ENCODE peak calls at places on chromosomes 6 and 20, in nine cellular contexts. J is Peyer's patch, N is IMR-90, Z is GM12865, I is neuronal stem cell, Y is breast epithelium, O is AG09309, G is astrocyte of the cerebellum, A is astrocyte of the spinal cord. X is an unnamed sample.

GRCh38 chr20:5544702-5545101 is 205.5 kb upstream of the SHLD1 start:
- DNase-seq in J (no peak), N (no peak), Z (no peak), I (no peak), Y (no peak), O (no peak), G (no peak), A (no peak), X (no peak)

GRCh38 chr6:38612386-38612965 is 27.3 kb downstream of the BTBD9 start:
- DNase-seq in J (no peak), N (peak; percentile 82), Z (no peak), I (no peak), Y (no peak), O (peak; percentile 71), G (no peak), A (peak; percentile 33), X (no peak)

GRCh38 chr6:110760589-110760988 is 54.7 kb downstream of the CDK19 start:
- DNase-seq in J (no peak), N (no peak), Z (no peak), I (no peak), Y (no peak), O (no peak), G (no peak), A (no peak), X (no peak)

GRCh38 chr6:46605091-46605797 is 47.4 kb downstream of the CYP39A1 start:
- DNase-seq in J (no peak), N (no peak), Z (peak; percentile 41), I (no peak), Y (no peak), O (no peak), G (no peak), A (no peak), X (no peak)

GRCh38 chr6:137001287-137001976 is 43.3 kb downstream of the IL20RA start:
- DNase-seq in J (no peak), N (no peak), Z (no peak), I (no peak), Y (no peak), O (no peak), G (no peak), A (peak; percentile 16), X (no peak)

GRCh38 chr6:127859956-127860355 is 40.9 kb downstream of the THEMIS start:
- DNase-seq in J (no peak), N (no peak), Z (no peak), I (no peak), Y (no peak), O (no peak), G (no peak), A (no peak), X (no peak)

GRCh38 chr6:56953597-56954388 is 1.1 kb upstream of the BEND6 start:
- DNase-seq in J (no peak), N (no peak), Z (peak; percentile 75), I (peak; percentile 27), Y (no peak), O (no peak), G (no peak), A (no peak), X (no peak)

GRCh38 chr6:95094751-95095150 is 482.6 kb upstream of the MANEA start:
- DNase-seq in J (no peak), N (peak; percentile 71), Z (no peak), I (no peak), Y (no peak), O (no peak), G (peak; percentile 4), A (peak; percentile 71), X (no peak)

GRCh38 chr6:90458353-90459224 is 128.3 kb downstream of the MAP3K7 start:
- DNase-seq in J (peak; percentile 56), N (no peak), Z (peak; percentile 46), I (no peak), Y (no peak), O (no peak), G (no peak), A (no peak), X (no peak)

GRCh38 chr20:14609328-14610221 is 272.2 kb upstream of the FLRT3 start:
- DNase-seq in J (no peak), N (no peak), Z (no peak), I (no peak), Y (no peak), O (no peak), G (no peak), A (no peak), X (no peak)

GRCh38 chr6:41594326-41594725 is 43.9 kb upstream of the MDFI start:
- DNase-seq in J (no peak), N (no peak), Z (no peak), I (no peak), Y (no peak), O (peak; percentile 84), G (no peak), A (no peak), X (no peak)

GRCh38 chr6:67966830-67967229 is 668.3 kb upstream of the ADGRB3 start:
- DNase-seq in J (no peak), N (no peak), Z (no peak), I (no peak), Y (no peak), O (no peak), G (no peak), A (no peak), X (no peak)

GRCh38 chr6:134588267-134588666 is 270.4 kb upstream of the SGK1 start:
- DNase-seq in J (no peak), N (no peak), Z (no peak), I (no peak), Y (no peak), O (no peak), G (no peak), A (no peak), X (no peak)

GRCh38 chr6:129598244-129599187 is 111.5 kb downstream of the ARHGAP18 start:
- DNase-seq in J (no peak), N (peak; percentile 84), Z (peak; percentile 84), I (peak; percentile 65), Y (no peak), O (peak; percentile 55), G (peak; percentile 76), A (peak; percentile 86), X (no peak)

GRCh38 chr6:17881085-17881883 is 106.2 kb downstream of the KIF13A start:
- DNase-seq in J (no peak), N (no peak), Z (no peak), I (no peak), Y (no peak), O (peak; percentile 85), G (no peak), A (no peak), X (no peak)

GRCh38 chr6:40545954-40546353 is 41.2 kb downstream of the LRFN2 start:
- DNase-seq in J (no peak), N (no peak), Z (no peak), I (peak; percentile 42), Y (no peak), O (no peak), G (no peak), A (no peak), X (no peak)

GRCh38 chr20:57428611-57429496 is 37.7 kb downstream of the RBM38 start:
- DNase-seq in J (no peak), N (no peak), Z (no peak), I (no peak), Y (no peak), O (no peak), G (no peak), A (no peak), X (no peak)

DNA sequence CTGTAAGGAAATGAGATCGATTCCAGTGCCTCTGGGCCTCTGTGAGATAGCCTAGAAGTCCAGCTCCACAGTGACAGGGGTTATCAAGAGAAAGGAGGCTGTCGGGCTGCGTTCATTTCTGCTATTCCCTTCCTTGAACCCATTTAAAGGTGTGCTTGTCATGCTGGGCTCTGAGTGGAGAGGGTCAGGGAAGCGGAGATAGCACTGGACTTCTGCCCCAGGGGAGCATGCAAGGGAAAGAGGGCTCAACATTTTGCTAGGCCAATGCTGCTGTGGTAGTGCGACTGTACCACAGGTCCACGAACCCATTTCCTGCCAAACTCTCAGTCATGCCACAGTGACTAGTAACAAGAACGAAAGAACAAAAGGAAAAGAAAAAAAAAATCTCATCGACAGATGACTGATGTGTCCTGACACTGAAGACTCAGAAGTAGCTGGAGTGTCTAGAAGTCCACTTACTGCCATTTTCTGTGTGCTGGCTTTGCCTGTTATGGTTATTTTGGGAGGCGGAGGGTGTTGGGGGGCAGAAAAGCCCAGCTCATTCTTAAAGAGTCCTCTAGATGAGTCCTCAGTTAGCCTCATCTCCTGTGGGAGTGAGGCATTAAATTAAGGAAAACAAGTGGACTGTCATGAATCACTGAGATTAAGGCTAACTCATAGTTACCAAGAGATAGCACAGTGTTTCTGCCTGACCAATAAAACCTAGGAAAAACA is 8.1 kb downstream of the NEDD9 start:
- DNase-seq in J (peak; percentile 72), N (peak; percentile 74), Z (peak; percentile 66), I (no peak), Y (no peak), O (no peak), G (no peak), A (peak; percentile 59), X (no peak)
- H3K4me3 ChIP-seq in J (no peak overlapping the region), N (no peak overlapping the region), Z (no peak overlapping the region), I (no peak overlapping the region), Y (no peak overlapping the region), O (no peak overlapping the region), G (no peak overlapping the region), A (no peak overlapping the region), X (peak overlapping the region; percentile 20)

GRCh38 chr20:21505161-21505809 is 8.6 kb downstream of the NKX2-2 start:
- DNase-seq in J (peak; percentile 80), N (peak; percentile 22), Z (peak; percentile 77), I (peak; percentile 78), Y (no peak), O (no peak), G (no peak), A (no peak), X (peak; percentile 77)
- H3K4me3 ChIP-seq in J (peak overlapping the region; percentile 48), N (no peak overlapping the region), Z (peak overlapping the region; percentile 49), I (peak overlapping the region; percentile 39), Y (no peak overlapping the region), O (peak overlapping the region; percentile 48), G (peak overlapping the region; percentile 30), A (peak overlapping the region; percentile 3), X (peak overlapping the region; percentile 55)

DNA sequence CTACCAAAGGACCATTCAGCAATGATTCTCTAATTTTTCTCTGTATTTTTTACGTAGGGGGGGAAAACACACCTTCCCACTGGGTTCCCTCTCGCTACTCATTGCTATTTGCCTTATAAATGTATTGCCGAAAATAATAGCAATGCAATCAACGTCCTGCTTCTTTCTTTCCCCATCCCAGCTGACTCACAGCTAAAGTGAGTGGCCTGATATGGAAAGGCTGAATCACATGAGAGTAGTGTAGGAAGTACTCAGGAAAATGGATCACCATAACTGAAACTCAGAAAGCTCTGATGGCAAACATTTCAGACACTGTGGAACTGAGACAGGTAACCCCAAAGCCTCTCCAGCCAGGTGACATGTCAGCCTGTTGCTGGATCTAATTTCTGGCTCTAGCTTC is 49.3 kb upstream of the SRPK1 start:
- DNase-seq in J (no peak), N (peak; percentile 80), Z (no peak), I (no peak), Y (no peak), O (peak; percentile 33), G (no peak), A (peak; percentile 53), X (no peak)
- H3K4me3 ChIP-seq in J (no peak overlapping the region), N (no peak overlapping the region), Z (no peak overlapping the region), I (no peak overlapping the region), Y (no peak overlapping the region), O (no peak overlapping the region), G (no peak overlapping the region), A (no peak overlapping the region), X (no peak overlapping the region)

DNA sequence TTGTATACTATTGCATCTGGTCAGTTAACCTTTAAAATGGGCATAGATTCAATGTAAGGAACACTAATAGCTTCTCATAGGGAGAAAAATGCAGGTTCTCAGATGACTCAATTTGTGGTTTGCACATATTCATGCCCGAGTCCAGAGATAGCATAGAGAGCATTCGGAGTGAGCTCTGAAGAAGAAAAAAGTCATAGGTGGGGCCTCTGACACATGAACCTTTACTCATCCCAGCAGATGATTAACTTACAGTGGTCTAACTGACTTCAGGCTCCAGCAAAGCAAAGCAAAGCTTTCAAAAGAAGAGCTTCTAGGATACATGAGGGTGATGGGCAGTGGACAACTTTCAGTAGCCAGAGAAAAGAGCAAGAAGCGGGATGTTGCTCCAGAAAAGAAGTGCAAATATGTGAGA is 55.3 kb upstream of the BTN3A2 start:
- DNase-seq in J (no peak), N (peak; percentile 95), Z (peak; percentile 62), I (no peak), Y (no peak), O (no peak), G (no peak), A (peak; percentile 81), X (no peak)
- H3K4me3 ChIP-seq in J (no peak overlapping the region), N (peak overlapping the region; percentile 2), Z (no peak overlapping the region), I (no peak overlapping the region), Y (no peak overlapping the region), O (no peak overlapping the region), G (no peak overlapping the region), A (no peak overlapping the region), X (no peak overlapping the region)

X was measured in naive thymus-derived CD4-positive, alpha-beta T cell.